ENCODE peak calls at places on chromosome 21, in six cellular contexts. One of them, this sample, is unnamed.

GRCh38 chr21:39633770-39634181 is 21.0 kb downstream of the B3GALT5 start:
- DNase-seq in CD4-positive, alpha-beta T cell: no peak
- DNase-seq in fibroblast of mammary gland: peak
- DNase-seq in uterus: no peak
- DNase-seq in stimulated activated naive CD8-positive, alpha-beta T cell treated with anti-CD3 and anti-CD28 coated beads, Interleukin-15, amount 100 ng/mL, for 72 hours: no peak
- DNase-seq in NCI-H1105 treated with DMSO at 0.1 percent for 48 hours: no peak
- DNase-seq in this sample: no peak

GRCh38 chr21:38170283-38170682 is 86.5 kb upstream of the KCNJ15 start:
- DNase-seq in NCI-H1105 treated with DMSO at 0.1 percent for 48 hours: no peak
- DNase-seq in stimulated activated naive CD8-positive, alpha-beta T cell treated with anti-CD3 and anti-CD28 coated beads, Interleukin-15, amount 100 ng/mL, for 72 hours: no peak
- DNase-seq in CD4-positive, alpha-beta T cell: no peak
- DNase-seq in uterus: no peak
- DNase-seq in fibroblast of mammary gland: peak
- DNase-seq in this sample: no peak

GRCh38 chr21:29523646-29524045 is 224.9 kb downstream of the BACH1 start:
- DNase-seq in uterus: no peak
- DNase-seq in CD4-positive, alpha-beta T cell: no peak
- DNase-seq in NCI-H1105 treated with DMSO at 0.1 percent for 48 hours: no peak
- DNase-seq in stimulated activated naive CD8-positive, alpha-beta T cell treated with anti-CD3 and anti-CD28 coated beads, Interleukin-15, amount 100 ng/mL, for 72 hours: no peak
- DNase-seq in fibroblast of mammary gland: peak
- DNase-seq in this sample: no peak

GRCh38 chr21:46154955-46155513 is 345 bp downstream of the FTCD start:
- DNase-seq in NCI-H1105 treated with DMSO at 0.1 percent for 48 hours: no peak
- DNase-seq in fibroblast of mammary gland: no peak
- DNase-seq in uterus: peak
- DNase-seq in CD4-positive, alpha-beta T cell: no peak
- DNase-seq in stimulated activated naive CD8-positive, alpha-beta T cell treated with anti-CD3 and anti-CD28 coated beads, Interleukin-15, amount 100 ng/mL, for 72 hours: no peak
- DNase-seq in this sample: no peak

GRCh38 chr21:35475768-35476167 is 426.7 kb upstream of the RUNX1 start:
- DNase-seq in CD4-positive, alpha-beta T cell: no peak
- DNase-seq in NCI-H1105 treated with DMSO at 0.1 percent for 48 hours: no peak
- DNase-seq in fibroblast of mammary gland: peak
- DNase-seq in stimulated activated naive CD8-positive, alpha-beta T cell treated with anti-CD3 and anti-CD28 coated beads, Interleukin-15, amount 100 ng/mL, for 72 hours: no peak
- DNase-seq in uterus: no peak
- DNase-seq in this sample: no peak

GRCh38 chr21:16069713-16070112 is 339.9 kb downstream of the USP25 start:
- DNase-seq in stimulated activated naive CD8-positive, alpha-beta T cell treated with anti-CD3 and anti-CD28 coated beads, Interleukin-15, amount 100 ng/mL, for 72 hours: no peak
- DNase-seq in NCI-H1105 treated with DMSO at 0.1 percent for 48 hours: no peak
- DNase-seq in CD4-positive, alpha-beta T cell: no peak
- DNase-seq in uterus: no peak
- DNase-seq in fibroblast of mammary gland: peak
- DNase-seq in this sample: no peak

GRCh38 chr21:30988706-30989105 is 49.6 kb downstream of the KRTAP19-8 start:
- DNase-seq in CD4-positive, alpha-beta T cell: no peak
- DNase-seq in uterus: no peak
- DNase-seq in fibroblast of mammary gland: no peak
- DNase-seq in stimulated activated naive CD8-positive, alpha-beta T cell treated with anti-CD3 and anti-CD28 coated beads, Interleukin-15, amount 100 ng/mL, for 72 hours: no peak
- DNase-seq in NCI-H1105 treated with DMSO at 0.1 percent for 48 hours: no peak
- DNase-seq in this sample: no peak

GRCh38 chr21:22575165-22575584 is 1577.0 kb downstream of the NCAM2 start:
- DNase-seq in NCI-H1105 treated with DMSO at 0.1 percent for 48 hours: peak
- DNase-seq in CD4-positive, alpha-beta T cell: no peak
- DNase-seq in stimulated activated naive CD8-positive, alpha-beta T cell treated with anti-CD3 and anti-CD28 coated beads, Interleukin-15, amount 100 ng/mL, for 72 hours: no peak
- DNase-seq in uterus: no peak
- DNase-seq in fibroblast of mammary gland: no peak
- DNase-seq in this sample: no peak

GRCh38 chr21:43278766-43279577 is 110.2 kb downstream of the CRYAA start:
- DNase-seq in CD4-positive, alpha-beta T cell: no peak
- DNase-seq in uterus: no peak
- DNase-seq in NCI-H1105 treated with DMSO at 0.1 percent for 48 hours: no peak
- DNase-seq in fibroblast of mammary gland: no peak
- DNase-seq in stimulated activated naive CD8-positive, alpha-beta T cell treated with anti-CD3 and anti-CD28 coated beads, Interleukin-15, amount 100 ng/mL, for 72 hours: no peak
- DNase-seq in this sample: no peak

GRCh38 chr21:32306021-32306780 is 7.5 kb downstream of the MRAP start:
- DNase-seq in stimulated activated naive CD8-positive, alpha-beta T cell treated with anti-CD3 and anti-CD28 coated beads, Interleukin-15, amount 100 ng/mL, for 72 hours: no peak
- DNase-seq in NCI-H1105 treated with DMSO at 0.1 percent for 48 hours: no peak
- DNase-seq in CD4-positive, alpha-beta T cell: no peak
- DNase-seq in fibroblast of mammary gland: no peak
- DNase-seq in uterus: no peak
- DNase-seq in this sample: no peak

GRCh38 chr21:43333301-43334062 is 93.4 kb downstream of the SIK1 start:
- DNase-seq in stimulated activated naive CD8-positive, alpha-beta T cell treated with anti-CD3 and anti-CD28 coated beads, Interleukin-15, amount 100 ng/mL, for 72 hours: no peak
- DNase-seq in fibroblast of mammary gland: peak
- DNase-seq in uterus: peak
- DNase-seq in NCI-H1105 treated with DMSO at 0.1 percent for 48 hours: no peak
- DNase-seq in CD4-positive, alpha-beta T cell: no peak
- DNase-seq in this sample: no peak

GRCh38 chr21:41703857-41704501 is 62.9 kb downstream of the RIPK4 start:
- DNase-seq in fibroblast of mammary gland: no peak
- DNase-seq in CD4-positive, alpha-beta T cell: no peak
- DNase-seq in uterus: no peak
- DNase-seq in NCI-H1105 treated with DMSO at 0.1 percent for 48 hours: peak
- DNase-seq in stimulated activated naive CD8-positive, alpha-beta T cell treated with anti-CD3 and anti-CD28 coated beads, Interleukin-15, amount 100 ng/mL, for 72 hours: no peak
- DNase-seq in this sample: no peak

GRCh38 chr21:34651032-34651431 is 17.8 kb upstream of the CLIC6 start:
- DNase-seq in NCI-H1105 treated with DMSO at 0.1 percent for 48 hours: no peak
- DNase-seq in CD4-positive, alpha-beta T cell: no peak
- DNase-seq in fibroblast of mammary gland: no peak
- DNase-seq in uterus: no peak
- DNase-seq in stimulated activated naive CD8-positive, alpha-beta T cell treated with anti-CD3 and anti-CD28 coated beads, Interleukin-15, amount 100 ng/mL, for 72 hours: no peak
- DNase-seq in this sample: no peak

GRCh38 chr21:25688284-25689035 is 46.2 kb downstream of the ATP5PF start:
- DNase-seq in NCI-H1105 treated with DMSO at 0.1 percent for 48 hours: no peak
- DNase-seq in fibroblast of mammary gland: no peak
- DNase-seq in stimulated activated naive CD8-positive, alpha-beta T cell treated with anti-CD3 and anti-CD28 coated beads, Interleukin-15, amount 100 ng/mL, for 72 hours: no peak
- DNase-seq in CD4-positive, alpha-beta T cell: no peak
- DNase-seq in uterus: no peak
- DNase-seq in this sample: no peak

GRCh38 chr21:14243877-14244276 is 27.9 kb downstream of the RBM11 start:
- DNase-seq in CD4-positive, alpha-beta T cell: no peak
- DNase-seq in uterus: no peak
- DNase-seq in NCI-H1105 treated with DMSO at 0.1 percent for 48 hours: no peak
- DNase-seq in fibroblast of mammary gland: no peak
- DNase-seq in stimulated activated naive CD8-positive, alpha-beta T cell treated with anti-CD3 and anti-CD28 coated beads, Interleukin-15, amount 100 ng/mL, for 72 hours: no peak
- DNase-seq in this sample: no peak

GRCh38 chr21:14260459-14260764 is 44.5 kb downstream of the RBM11 start:
- DNase-seq in CD4-positive, alpha-beta T cell: no peak
- DNase-seq in NCI-H1105 treated with DMSO at 0.1 percent for 48 hours: no peak
- DNase-seq in fibroblast of mammary gland: no peak
- DNase-seq in stimulated activated naive CD8-positive, alpha-beta T cell treated with anti-CD3 and anti-CD28 coated beads, Interleukin-15, amount 100 ng/mL, for 72 hours: no peak
- DNase-seq in uterus: no peak
- DNase-seq in this sample: no peak

GRCh38 chr21:37373539-37373938 is 7.0 kb downstream of the DYRK1A start:
- DNase-seq in CD4-positive, alpha-beta T cell: no peak
- DNase-seq in fibroblast of mammary gland: peak
- DNase-seq in uterus: no peak
- DNase-seq in NCI-H1105 treated with DMSO at 0.1 percent for 48 hours: no peak
- DNase-seq in stimulated activated naive CD8-positive, alpha-beta T cell treated with anti-CD3 and anti-CD28 coated beads, Interleukin-15, amount 100 ng/mL, for 72 hours: no peak
- DNase-seq in this sample: no peak

GRCh38 chr21:37546949-37547614 is 180.5 kb downstream of the DYRK1A start:
- DNase-seq in stimulated activated naive CD8-positive, alpha-beta T cell treated with anti-CD3 and anti-CD28 coated beads, Interleukin-15, amount 100 ng/mL, for 72 hours: no peak
- DNase-seq in NCI-H1105 treated with DMSO at 0.1 percent for 48 hours: peak
- DNase-seq in uterus: no peak
- DNase-seq in fibroblast of mammary gland: peak
- DNase-seq in CD4-positive, alpha-beta T cell: no peak
- DNase-seq in this sample: no peak

GRCh38 chr21:42811960-42812359 is 67.4 kb downstream of the WDR4 start:
- DNase-seq in NCI-H1105 treated with DMSO at 0.1 percent for 48 hours: no peak
- DNase-seq in uterus: no peak
- DNase-seq in stimulated activated naive CD8-positive, alpha-beta T cell treated with anti-CD3 and anti-CD28 coated beads, Interleukin-15, amount 100 ng/mL, for 72 hours: no peak
- DNase-seq in CD4-positive, alpha-beta T cell: no peak
- DNase-seq in fibroblast of mammary gland: no peak
- DNase-seq in this sample: no peak

GRCh38 chr21:45432575-45433255 is 27.8 kb downstream of the COL18A1 start:
- DNase-seq in fibroblast of mammary gland: peak
- DNase-seq in stimulated activated naive CD8-positive, alpha-beta T cell treated with anti-CD3 and anti-CD28 coated beads, Interleukin-15, amount 100 ng/mL, for 72 hours: no peak
- DNase-seq in uterus: no peak
- DNase-seq in CD4-positive, alpha-beta T cell: no peak
- DNase-seq in NCI-H1105 treated with DMSO at 0.1 percent for 48 hours: no peak
- DNase-seq in this sample: no peak

GRCh38 chr21:33931799-33932390 is 16.3 kb upstream of the ATP5PO start:
- DNase-seq in fibroblast of mammary gland: no peak
- DNase-seq in CD4-positive, alpha-beta T cell: no peak
- DNase-seq in uterus: no peak
- DNase-seq in NCI-H1105 treated with DMSO at 0.1 percent for 48 hours: no peak
- DNase-seq in stimulated activated naive CD8-positive, alpha-beta T cell treated with anti-CD3 and anti-CD28 coated beads, Interleukin-15, amount 100 ng/mL, for 72 hours: no peak
- DNase-seq in this sample: no peak